ENCODE peak calls at places on chromosomes 3 and 15, in ten cellular contexts. A, S, O, Y, J, R, V, U, T and X are unnamed samples.

GRCh38 chr3:74787008-74787407 is 172.5 kb upstream of the CNTN3 start:
- DNase-seq in T (no peak), Y (peak; percentile 10), O (no peak), J (no peak), R (no peak), U (no peak), S (no peak), A (no peak), V (no peak), X (peak; percentile 19)

GRCh38 chr3:182935803-182936202 is 44.5 kb downstream of the DCUN1D1 start:
- DNase-seq in Y (no peak), O (no peak), V (peak; percentile 29), A (no peak), U (no peak), R (no peak), J (no peak), S (no peak), T (no peak), X (no peak)

GRCh38 chr3:108757404-108757982 is at the start of gene RETNLB:
- DNase-seq in A (no peak), J (no peak), U (peak; percentile 1), R (no peak), Y (no peak), V (no peak), T (no peak), O (no peak), S (no peak), X (peak; percentile 79)

GRCh38 chr3:36166477-36166876 is 213.8 kb upstream of the STAC start:
- DNase-seq in T (no peak), V (no peak), S (no peak), R (no peak), J (peak; percentile 96), U (no peak), O (no peak), Y (no peak), A (no peak), X (no peak)

GRCh38 chr3:13947912-13948311 is 68.0 kb upstream of the WNT7A start:
- DNase-seq in V (no peak), O (no peak), U (no peak), S (no peak), T (no peak), R (no peak), A (no peak), Y (no peak), J (no peak), X (no peak)

GRCh38 chr3:111761309-111761795 is 97.7 kb upstream of the PHLDB2 start:
- DNase-seq in J (peak; percentile 100), T (no peak), A (peak; percentile 85), Y (no peak), S (no peak), V (peak; percentile 34), U (no peak), R (no peak), O (peak; percentile 21), X (no peak)

GRCh38 chr3:153277029-153277428 is 115.0 kb downstream of the RAP2B start:
- DNase-seq in J (peak; percentile 79), A (no peak), Y (no peak), V (no peak), O (no peak), S (no peak), U (no peak), R (no peak), T (no peak), X (no peak)

GRCh38 chr3:134378384-134378783 is 4.1 kb upstream of the AMOTL2 start:
- DNase-seq in U (no peak), Y (peak; percentile 84), V (peak; percentile 25), A (no peak), R (no peak), J (no peak), T (peak; percentile 68), O (no peak), S (peak; percentile 66), X (no peak)

GRCh38 chr3:162677475-162677874 is 1180.9 kb downstream of the OTOL1 start:
- DNase-seq in A (no peak), T (no peak), U (no peak), O (no peak), V (no peak), J (no peak), Y (no peak), S (no peak), R (no peak), X (no peak)

GRCh38 chr3:110344897-110345767 is 726.5 kb upstream of the NECTIN3 start:
- DNase-seq in A (peak; percentile 44), S (no peak), Y (no peak), J (no peak), O (no peak), V (no peak), R (no peak), U (no peak), T (no peak), X (no peak)

GRCh38 chr3:118974356-118975097 is 60.1 kb downstream of the IGSF11 start:
- DNase-seq in R (no peak), T (no peak), J (no peak), A (no peak), Y (no peak), V (no peak), O (no peak), U (no peak), S (no peak), X (no peak)

GRCh38 chr3:10456981-10457380 is 48.4 kb downstream of the ATP2B2 start:
- DNase-seq in T (no peak), U (no peak), A (no peak), Y (no peak), J (no peak), V (no peak), O (no peak), R (no peak), S (no peak), X (no peak)

GRCh38 chr3:15460891-15461524 is 33.6 kb downstream of the EAF1 start:
- DNase-seq in O (no peak), T (no peak), R (no peak), V (no peak), Y (no peak), A (no peak), U (no peak), S (no peak), J (no peak), X (no peak)

GRCh38 chr15:55823699-55824098 is 80.7 kb upstream of the PRTG start:
- DNase-seq in S (no peak), R (no peak), O (no peak), J (no peak), Y (no peak), T (no peak), V (no peak), U (no peak), A (peak; percentile 23), X (no peak)

GRCh38 chr3:23691343-23691895 is 114.3 kb upstream of the UBE2E1 start:
- DNase-seq in V (no peak), R (no peak), J (no peak), Y (no peak), S (no peak), O (no peak), U (no peak), A (peak; percentile 80), T (no peak), X (no peak)

GRCh38 chr15:57600197-57600596 is 8.5 kb downstream of the MYZAP start:
- DNase-seq in O (no peak), R (no peak), J (no peak), T (no peak), A (no peak), U (no peak), V (no peak), Y (no peak), S (no peak), X (no peak)

GRCh38 chr3:48514431-48515227 is 10.7 kb upstream of the SHISA5 start:
- DNase-seq in O (no peak), U (no peak), R (peak; percentile 12), S (no peak), V (no peak), A (no peak), Y (no peak), J (no peak), T (no peak), X (no peak)

GRCh38 chr3:52534281-52535183 is 875 bp upstream of the NT5DC2 start:
- DNase-seq in A (peak; percentile 28), Y (peak; percentile 77), V (no peak), S (peak; percentile 56), R (peak; percentile 80), J (no peak), U (no peak), T (peak; percentile 92), O (no peak), X (peak; percentile 29)

GRCh38 chr3:186057594-186057993 is 51.3 kb downstream of the ETV5 start:
- DNase-seq in J (peak; percentile 43), R (no peak), O (no peak), U (no peak), S (no peak), T (no peak), Y (peak; percentile 44), V (no peak), A (peak; percentile 97), X (no peak)

GRCh38 chr3:186133980-186134379 is 25.1 kb upstream of the ETV5 start:
- DNase-seq in O (no peak), A (no peak), R (peak; percentile 47), J (no peak), Y (no peak), V (no peak), T (no peak), S (no peak), U (no peak), X (no peak)

GRCh38 chr3:108406661-108407206 is 103.7 kb downstream of the MYH15 start:
- DNase-seq in J (peak; percentile 64), U (no peak), S (no peak), R (no peak), O (peak; percentile 57), Y (no peak), A (peak; percentile 56), V (peak; percentile 89), T (no peak), X (peak; percentile 68)

GRCh38 chr15:78988361-78988911 is 43.6 kb upstream of the CTSH start:
- DNase-seq in Y (no peak), R (peak; percentile 79), U (no peak), A (peak; percentile 99), T (no peak), O (peak; percentile 47), J (peak; percentile 99), V (peak; percentile 80), S (peak; percentile 58), X (no peak)

GRCh38 chr3:42123824-42124500 is 32.8 kb downstream of the TRAK1 start:
- DNase-seq in O (no peak), J (no peak), S (no peak), V (no peak), T (peak; percentile 25), Y (no peak), A (no peak), U (no peak), R (no peak), X (no peak)

GRCh38 chr15:42027521-42027920 is 6.7 kb upstream of the PLA2G4E start:
- DNase-seq in Y (no peak), J (no peak), R (no peak), T (no peak), O (no peak), U (no peak), S (no peak), V (no peak), A (no peak), X (no peak)

GRCh38 chr3:186821429-186822367 is 15.4 kb upstream of the RFC4 start:
- DNase-seq in T (peak; percentile 73), O (peak; percentile 52), A (peak; percentile 83), V (peak; percentile 66), R (no peak), U (no peak), Y (peak; percentile 53), S (no peak), J (peak; percentile 24), X (peak; percentile 3)

GRCh38 chr3:132783152-132783551 is 60.9 kb upstream of the NPHP3 start:
- DNase-seq in J (no peak), V (no peak), A (no peak), U (no peak), T (no peak), O (no peak), R (no peak), Y (peak; percentile 13), S (no peak), X (no peak)

GRCh38 chr3:135229018-135229495 is 434.0 kb downstream of the EPHB1 start:
- DNase-seq in A (no peak), O (no peak), T (peak; percentile 63), U (peak; percentile 90), S (peak; percentile 46), J (no peak), V (no peak), R (no peak), Y (peak; percentile 33), X (peak; percentile 96)

GRCh38 chr3:1251282-1252060 is 158.6 kb downstream of the CNTN6 start:
- DNase-seq in T (peak; percentile 7), J (no peak), S (no peak), V (peak; percentile 61), O (no peak), U (no peak), Y (no peak), A (no peak), R (no peak), X (no peak)